ENCODE peak calls at places on chromosome 12, in eight cellular contexts. One of them, this sample, is unnamed.

GRCh38 chr12:92467886-92468285 is 234.9 kb upstream of the PLEKHG7 start:
- DNase-seq in stimulated activated CD4-positive, alpha-beta T cell treated with anti-CD3 and anti-CD28 coated beads, Interleukin-15, amount 100 ng/mL, for 1 hour: no peak
- DNase-seq in CD4-positive, alpha-beta T cell: no peak
- DNase-seq in amniotic stem cell: no peak
- DNase-seq in sciatic nerve: no peak
- DNase-seq in stimulated activated effector memory CD8-positive, alpha-beta T cell treated with anti-CD3 and anti-CD28 coated beads, Interleukin-12 subunit alpha, Interleukin-12 subunit beta, amount 100 ng/mL, for 72 hours: no peak
- DNase-seq in GM03348: no peak
- DNase-seq in A549: no peak
- DNase-seq in this sample: no peak

GRCh38 chr12:94509317-94509716 is 49.6 kb upstream of the CEP83 start:
- DNase-seq in stimulated activated CD4-positive, alpha-beta T cell treated with anti-CD3 and anti-CD28 coated beads, Interleukin-15, amount 100 ng/mL, for 1 hour: no peak
- DNase-seq in stimulated activated effector memory CD8-positive, alpha-beta T cell treated with anti-CD3 and anti-CD28 coated beads, Interleukin-12 subunit alpha, Interleukin-12 subunit beta, amount 100 ng/mL, for 72 hours: no peak
- DNase-seq in A549: no peak
- DNase-seq in GM03348: no peak
- DNase-seq in sciatic nerve: no peak
- DNase-seq in CD4-positive, alpha-beta T cell: no peak
- DNase-seq in amniotic stem cell: no peak
- DNase-seq in this sample: no peak

GRCh38 chr12:32612658-32613614 is 66.2 kb upstream of the DNM1L start:
- DNase-seq in amniotic stem cell: no peak
- DNase-seq in GM03348: no peak
- DNase-seq in sciatic nerve: no peak
- DNase-seq in stimulated activated effector memory CD8-positive, alpha-beta T cell treated with anti-CD3 and anti-CD28 coated beads, Interleukin-12 subunit alpha, Interleukin-12 subunit beta, amount 100 ng/mL, for 72 hours: no peak
- DNase-seq in CD4-positive, alpha-beta T cell: no peak
- DNase-seq in stimulated activated CD4-positive, alpha-beta T cell treated with anti-CD3 and anti-CD28 coated beads, Interleukin-15, amount 100 ng/mL, for 1 hour: no peak
- DNase-seq in A549: no peak
- DNase-seq in this sample: no peak

GRCh38 chr12:92070864-92071445 is 74.7 kb downstream of the BTG1 start:
- DNase-seq in stimulated activated effector memory CD8-positive, alpha-beta T cell treated with anti-CD3 and anti-CD28 coated beads, Interleukin-12 subunit alpha, Interleukin-12 subunit beta, amount 100 ng/mL, for 72 hours: no peak
- DNase-seq in CD4-positive, alpha-beta T cell: no peak
- DNase-seq in amniotic stem cell: no peak
- DNase-seq in A549: peak; percentile 49
- DNase-seq in stimulated activated CD4-positive, alpha-beta T cell treated with anti-CD3 and anti-CD28 coated beads, Interleukin-15, amount 100 ng/mL, for 1 hour: no peak
- DNase-seq in GM03348: no peak
- DNase-seq in sciatic nerve: no peak
- DNase-seq in this sample: no peak

GRCh38 chr12:66756631-66757030 is 77.8 kb upstream of the GRIP1 start:
- DNase-seq in stimulated activated effector memory CD8-positive, alpha-beta T cell treated with anti-CD3 and anti-CD28 coated beads, Interleukin-12 subunit alpha, Interleukin-12 subunit beta, amount 100 ng/mL, for 72 hours: no peak
- DNase-seq in GM03348: no peak
- DNase-seq in sciatic nerve: no peak
- DNase-seq in amniotic stem cell: no peak
- DNase-seq in stimulated activated CD4-positive, alpha-beta T cell treated with anti-CD3 and anti-CD28 coated beads, Interleukin-15, amount 100 ng/mL, for 1 hour: no peak
- DNase-seq in CD4-positive, alpha-beta T cell: no peak
- DNase-seq in A549: no peak
- DNase-seq in this sample: no peak

GRCh38 chr12:70692681-70693288 is 55.6 kb upstream of the PTPRB start:
- DNase-seq in A549: peak; percentile 17
- DNase-seq in stimulated activated effector memory CD8-positive, alpha-beta T cell treated with anti-CD3 and anti-CD28 coated beads, Interleukin-12 subunit alpha, Interleukin-12 subunit beta, amount 100 ng/mL, for 72 hours: no peak
- DNase-seq in amniotic stem cell: no peak
- DNase-seq in CD4-positive, alpha-beta T cell: no peak
- DNase-seq in GM03348: peak; percentile 67
- DNase-seq in sciatic nerve: no peak
- DNase-seq in stimulated activated CD4-positive, alpha-beta T cell treated with anti-CD3 and anti-CD28 coated beads, Interleukin-15, amount 100 ng/mL, for 1 hour: no peak
- DNase-seq in this sample: peak; percentile 24

GRCh38 chr12:16863742-16864141 is 257.8 kb upstream of the LMO3 start:
- DNase-seq in sciatic nerve: no peak
- DNase-seq in A549: no peak
- DNase-seq in amniotic stem cell: no peak
- DNase-seq in CD4-positive, alpha-beta T cell: no peak
- DNase-seq in stimulated activated effector memory CD8-positive, alpha-beta T cell treated with anti-CD3 and anti-CD28 coated beads, Interleukin-12 subunit alpha, Interleukin-12 subunit beta, amount 100 ng/mL, for 72 hours: no peak
- DNase-seq in stimulated activated CD4-positive, alpha-beta T cell treated with anti-CD3 and anti-CD28 coated beads, Interleukin-15, amount 100 ng/mL, for 1 hour: no peak
- DNase-seq in GM03348: no peak
- DNase-seq in this sample: no peak

GRCh38 chr12:75585309-75585708 is 73.9 kb upstream of the KRR1 start:
- DNase-seq in sciatic nerve: no peak
- DNase-seq in amniotic stem cell: peak; percentile 70
- DNase-seq in A549: peak; percentile 11
- DNase-seq in CD4-positive, alpha-beta T cell: no peak
- DNase-seq in GM03348: peak; percentile 27
- DNase-seq in stimulated activated CD4-positive, alpha-beta T cell treated with anti-CD3 and anti-CD28 coated beads, Interleukin-15, amount 100 ng/mL, for 1 hour: no peak
- DNase-seq in stimulated activated effector memory CD8-positive, alpha-beta T cell treated with anti-CD3 and anti-CD28 coated beads, Interleukin-12 subunit alpha, Interleukin-12 subunit beta, amount 100 ng/mL, for 72 hours: no peak
- DNase-seq in this sample: peak; percentile 79

GRCh38 chr12:118714051-118714460 is 267.3 kb upstream of the SRRM4 start:
- DNase-seq in CD4-positive, alpha-beta T cell: no peak
- DNase-seq in stimulated activated effector memory CD8-positive, alpha-beta T cell treated with anti-CD3 and anti-CD28 coated beads, Interleukin-12 subunit alpha, Interleukin-12 subunit beta, amount 100 ng/mL, for 72 hours: peak; percentile 51
- DNase-seq in A549: peak; percentile 13
- DNase-seq in amniotic stem cell: no peak
- DNase-seq in stimulated activated CD4-positive, alpha-beta T cell treated with anti-CD3 and anti-CD28 coated beads, Interleukin-15, amount 100 ng/mL, for 1 hour: no peak
- DNase-seq in sciatic nerve: no peak
- DNase-seq in GM03348: no peak
- DNase-seq in this sample: no peak

This sample was measured in HS-27A.